ENCODE peak calls at places on chromosomes 13 and 19, in eight cellular contexts. Y is fibroblast of the conjunctiva; V is dermis microvascular lymphatic vessel endothelial cell; P is NCI-H345; D is stimulated activated CD8-positive, alpha-beta memory T cell treated with anti-CD3 and anti-CD28 coated beads, Interleukin-7, amount 100 ng/mL, for 1 hour; B is T-helper 9 cell; Z is T-helper 2 cell; S is posterior vena cava. E is an unnamed sample.

GRCh38 chr19:1047696-1048147 is 7.8 kb downstream of the ABCA7 start:
- DNase-seq in Z (no peak), B (no peak), Y (no peak), V (no peak), P (no peak), D (no peak), S (peak), E (no peak)

GRCh38 chr13:99990045-99990977 is 8.7 kb downstream of the ZIC2 start:
- DNase-seq in S (no peak), V (no peak), B (no peak), P (no peak), Z (no peak), D (no peak), Y (no peak), E (no peak)

GRCh38 chr13:77207943-77208342 is 119.0 kb downstream of the MYCBP2 start:
- DNase-seq in V (peak), Z (no peak), S (no peak), B (no peak), D (no peak), Y (peak), P (no peak), E (no peak)

GRCh38 chr13:29362849-29363604 is 232.5 kb downstream of the SLC7A1 start:
- DNase-seq in V (peak), B (peak), D (no peak), Z (no peak), P (peak), S (no peak), Y (peak), E (peak)

GRCh38 chr13:98910501-98910951 is 67.3 kb downstream of the DOCK9 start:
- DNase-seq in D (no peak), Z (no peak), P (no peak), Y (no peak), B (no peak), S (no peak), V (peak), E (peak)

GRCh38 chr19:932647-933552 is 7.1 kb downstream of the ARID3A start:
- DNase-seq in V (peak), Z (no peak), S (peak), B (no peak), P (no peak), D (no peak), Y (peak), E (no peak)

GRCh38 chr19:32749361-32749760 is 29.8 kb downstream of the TDRD12 start:
- DNase-seq in B (no peak), Y (no peak), P (no peak), D (no peak), Z (no peak), S (no peak), V (no peak), E (no peak)

GRCh38 chr13:29471551-29471950 is 123.9 kb downstream of the SLC7A1 start:
- DNase-seq in P (no peak), S (no peak), B (no peak), Y (no peak), V (no peak), Z (no peak), D (no peak), E (no peak)

GRCh38 chr13:55214851-55215345 is 1925.8 kb upstream of the PRR20A start:
- DNase-seq in D (no peak), Z (no peak), B (no peak), S (no peak), V (no peak), P (no peak), Y (no peak), E (no peak)

GRCh38 chr13:51212808-51213728 is 9.1 kb upstream of the FAM124A start:
- DNase-seq in V (no peak), D (no peak), Y (no peak), S (no peak), Z (no peak), B (no peak), P (no peak), E (no peak)

GRCh38 chr13:113608967-113609533 is 24.5 kb downstream of the TFDP1 start:
- DNase-seq in P (no peak), Y (no peak), Z (no peak), B (no peak), S (no peak), V (no peak), D (no peak), E (no peak)

GRCh38 chr13:79831556-79831955 is 350.6 kb downstream of the NDFIP2 start:
- DNase-seq in B (no peak), S (no peak), Y (no peak), D (no peak), V (no peak), P (no peak), Z (no peak), E (no peak)

GRCh38 chr13:110879482-110879881 is 35.4 kb downstream of the ANKRD10 start:
- DNase-seq in S (no peak), D (no peak), V (no peak), B (no peak), P (no peak), Z (no peak), Y (no peak), E (no peak)

GRCh38 chr13:37349916-37350315 is 244.5 kb upstream of the CSNK1A1L start:
- DNase-seq in S (no peak), D (no peak), B (no peak), V (no peak), P (no peak), Z (no peak), Y (no peak), E (no peak)

GRCh38 chr19:8148410-8149231 is 771 bp downstream of the FBN3 start:
- DNase-seq in B (no peak), V (no peak), D (no peak), Z (no peak), S (no peak), P (peak), Y (no peak), E (no peak)

GRCh38 chr13:98480915-98481510 is 95.9 kb downstream of the STK24 start:
- DNase-seq in P (no peak), B (no peak), D (no peak), Y (no peak), V (peak), S (no peak), Z (no peak), E (no peak)

GRCh38 chr19:4456843-4457653 is 546 bp downstream of the UBXN6 start:
- DNase-seq in V (peak), Z (peak), D (no peak), S (no peak), P (peak), B (peak), Y (peak), E (no peak)

GRCh38 chr13:19053561-19053960 is 128.1 kb downstream of the TUBA3C start:
- DNase-seq in P (no peak), V (no peak), Z (no peak), S (no peak), B (no peak), Y (no peak), D (no peak), E (no peak)

GRCh38 chr19:41853768-41854167 is 6.3 kb upstream of the RPS19 start:
- DNase-seq in B (no peak), P (no peak), D (no peak), Y (no peak), S (peak), V (no peak), Z (no peak), E (no peak)

GRCh38 chr19:55257461-55258411 is 1.1 kb downstream of the PPP6R1 start:
- DNase-seq in P (no peak), D (no peak), B (peak), Y (no peak), S (peak), V (peak), Z (no peak), E (no peak)

GRCh38 chr19:31140717-31141116 is 208.5 kb downstream of the TSHZ3 start:
- DNase-seq in D (no peak), P (no peak), Y (no peak), S (no peak), B (no peak), V (no peak), Z (no peak), E (peak)

GRCh38 chr19:5313307-5313706 is 27.3 kb downstream of the PTPRS start:
- DNase-seq in P (peak), Y (no peak), S (no peak), B (no peak), V (peak), Z (no peak), D (no peak), E (no peak)

GRCh38 chr19:42216653-42217521 is 590 bp downstream of the DEDD2 start:
- DNase-seq in Z (no peak), D (no peak), S (peak), P (no peak), Y (no peak), V (peak), B (no peak), E (no peak)

GRCh38 chr19:941292-942132 is 15.7 kb downstream of the ARID3A start:
- DNase-seq in S (no peak), P (no peak), V (no peak), B (no peak), Y (no peak), D (no peak), Z (no peak), E (no peak)

GRCh38 chr13:56864451-56864850 is 276.3 kb upstream of the PRR20A start:
- DNase-seq in V (peak), S (no peak), Z (no peak), Y (no peak), P (no peak), D (no peak), B (no peak), E (peak)

GRCh38 chr19:14112809-14113385 is 4.7 kb downstream of the PRKACA start:
- DNase-seq in S (no peak), P (no peak), Z (no peak), D (no peak), B (no peak), Y (no peak), V (no peak), E (no peak)

GRCh38 chr19:2391118-2391725 is 31.2 kb downstream of the TMPRSS9 start:
- DNase-seq in D (no peak), V (peak), Z (no peak), P (peak), S (no peak), B (no peak), Y (peak), E (peak)

GRCh38 chr19:35213678-35214632 is 14.6 kb downstream of the FAM187B start:
- DNase-seq in D (no peak), P (peak), V (peak), Z (no peak), Y (peak), B (peak), S (peak), E (peak)

E was measured in glomerular endothelial cell.